ENCODE peak calls at places on chromosome 15, in ten cellular contexts. H is HL-60, Z is sigmoid colon, Q is cardiac muscle cell, S is AG04450, M is uterus, D is fibroblast of pulmonary artery, L is psoas muscle, Y is neural progenitor cell, R is AG04449. O is an unnamed sample.

GRCh38 chr15:45133561-45133920 is 3.7 kb downstream of the DUOX1 start:
- DNase-seq in H (no peak), Z (no peak), Q (peak), S (no peak), M (no peak), D (no peak), L (no peak), Y (no peak), R (no peak), O (no peak)

GRCh38 chr15:47587938-47588817 is 129.1 kb upstream of the SEMA6D start:
- DNase-seq in H (no peak), Z (no peak), Q (no peak), S (no peak), M (no peak), D (peak), L (no peak), Y (peak), R (no peak), O (no peak)

GRCh38 chr15:55588070-55588817 is at the start of gene PYGO1:
- DNase-seq in H (peak), Z (peak), Q (peak), S (peak), M (peak), D (peak), L (peak), Y (peak), R (no peak), O (peak)

GRCh38 chr15:44066211-44066827 is 128.8 kb downstream of the FRMD5 start:
- DNase-seq in H (peak), Z (no peak), Q (peak), S (peak), M (no peak), D (peak), L (peak), Y (peak), R (no peak), O (peak)

GRCh38 chr15:64930019-64930652 is 18.4 kb downstream of the ANKDD1A start:
- DNase-seq in H (no peak), Z (no peak), Q (no peak), S (no peak), M (peak), D (no peak), L (no peak), Y (no peak), R (no peak), O (no peak)

GRCh38 chr15:75659928-75660645 is 12.4 kb downstream of the SNX33 start:
- DNase-seq in H (no peak), Z (no peak), Q (no peak), S (no peak), M (no peak), D (no peak), L (peak), Y (no peak), R (no peak), O (no peak)

GRCh38 chr15:77097921-77098320 is 27.0 kb upstream of the TSPAN3 start:
- DNase-seq in H (no peak), Z (no peak), Q (no peak), S (no peak), M (no peak), D (no peak), L (no peak), Y (no peak), R (no peak), O (no peak)

GRCh38 chr15:55526559-55527036 is 18.6 kb upstream of the DNAAF4 start:
- DNase-seq in H (peak), Z (no peak), Q (peak), S (peak), M (no peak), D (peak), L (no peak), Y (peak), R (no peak), O (no peak)

GRCh38 chr15:33243869-33244268 is 49.4 kb upstream of the FMN1 start:
- DNase-seq in H (no peak), Z (no peak), Q (no peak), S (no peak), M (no peak), D (peak), L (no peak), Y (no peak), R (no peak), O (no peak)

GRCh38 chr15:33735637-33736247 is 232.6 kb upstream of the CHRM5 start:
- DNase-seq in H (peak), Z (no peak), Q (peak), S (no peak), M (no peak), D (peak), L (no peak), Y (peak), R (no peak), O (no peak)

GRCh38 chr15:90967206-90967605 is 12.5 kb downstream of the RCCD1 start:
- DNase-seq in H (no peak), Z (no peak), Q (no peak), S (no peak), M (no peak), D (no peak), L (no peak), Y (no peak), R (no peak), O (no peak)

GRCh38 chr15:66042624-66043023 is 173.3 kb downstream of the RAB11A start:
- DNase-seq in H (no peak), Z (no peak), Q (no peak), S (no peak), M (no peak), D (no peak), L (no peak), Y (no peak), R (no peak), O (no peak)

GRCh38 chr15:60840306-60840702 is 361.4 kb upstream of the ICE2 start:
- DNase-seq in H (no peak), Z (no peak), Q (no peak), S (no peak), M (no peak), D (peak), L (no peak), Y (no peak), R (no peak), O (no peak)

GRCh38 chr15:99438222-99438592 is 127.6 kb upstream of the MEF2A start:
- DNase-seq in H (no peak), Z (peak), Q (no peak), S (no peak), M (no peak), D (no peak), L (no peak), Y (no peak), R (no peak), O (peak)

GRCh38 chr15:68340711-68341671 is 63.4 kb downstream of the FEM1B start:
- DNase-seq in H (no peak), Z (no peak), Q (peak), S (no peak), M (peak), D (no peak), L (no peak), Y (no peak), R (no peak), O (no peak)

GRCh38 chr15:68379759-68380290 is 52.1 kb downstream of the ITGA11 start:
- DNase-seq in H (no peak), Z (peak), Q (no peak), S (peak), M (no peak), D (peak), L (no peak), Y (no peak), R (no peak), O (peak)

GRCh38 chr15:88703533-88703932 is 64.7 kb downstream of the ISG20 start:
- DNase-seq in H (no peak), Z (no peak), Q (no peak), S (no peak), M (no peak), D (no peak), L (no peak), Y (no peak), R (no peak), O (no peak)

GRCh38 chr15:29061746-29062660 is 176.2 kb downstream of the APBA2 start:
- DNase-seq in H (no peak), Z (no peak), Q (no peak), S (no peak), M (no peak), D (no peak), L (no peak), Y (no peak), R (no peak), O (no peak)

GRCh38 chr15:45641374-45641778 is 6.5 kb downstream of the SQOR start:
- DNase-seq in H (peak), Z (peak), Q (no peak), S (peak), M (peak), D (peak), L (peak), Y (no peak), R (peak), O (peak)

GRCh38 chr15:60419752-60420151 is 22.0 kb upstream of the ANXA2 start:
- DNase-seq in H (no peak), Z (no peak), Q (no peak), S (no peak), M (no peak), D (no peak), L (no peak), Y (no peak), R (no peak), O (no peak)

GRCh38 chr15:31453558-31454318 is 127.1 kb downstream of the KLF13 start:
- DNase-seq in H (no peak), Z (no peak), Q (no peak), S (no peak), M (no peak), D (no peak), L (no peak), Y (no peak), R (no peak), O (peak)

GRCh38 chr15:76945494-76945893 is 13.9 kb downstream of the RCN2 start:
- DNase-seq in H (no peak), Z (no peak), Q (no peak), S (peak), M (no peak), D (no peak), L (no peak), Y (no peak), R (peak), O (no peak)

GRCh38 chr15:43550527-43551363 is 33.3 kb downstream of the MAP1A start:
- DNase-seq in H (no peak), Z (peak), Q (no peak), S (no peak), M (no peak), D (peak), L (no peak), Y (no peak), R (peak), O (no peak)

GRCh38 chr15:36469567-36469966 is 109.9 kb upstream of the CDIN1 start:
- DNase-seq in H (no peak), Z (no peak), Q (no peak), S (peak), M (no peak), D (peak), L (no peak), Y (no peak), R (peak), O (no peak)

GRCh38 chr15:41877631-41878354 is 16.1 kb downstream of the SPTBN5 start:
- DNase-seq in H (no peak), Z (no peak), Q (no peak), S (no peak), M (no peak), D (no peak), L (no peak), Y (no peak), R (no peak), O (no peak)

GRCh38 chr15:77181305-77182074 is 110.6 kb upstream of the TSPAN3 start:
- DNase-seq in H (no peak), Z (no peak), Q (no peak), S (no peak), M (no peak), D (no peak), L (no peak), Y (no peak), R (no peak), O (no peak)

GRCh38 chr15:96421211-96421610 is 90.7 kb downstream of the NR2F2 start:
- DNase-seq in H (no peak), Z (no peak), Q (no peak), S (peak), M (no peak), D (no peak), L (no peak), Y (peak), R (no peak), O (no peak)

GRCh38 chr15:63939531-63940130 is 105.9 kb upstream of the HERC1 start:
- DNase-seq in H (no peak), Z (peak), Q (no peak), S (peak), M (peak), D (peak), L (peak), Y (no peak), R (no peak), O (peak)

GRCh38 chr15:101211897-101212296 is 40.0 kb downstream of the CHSY1 start:
- DNase-seq in H (no peak), Z (no peak), Q (no peak), S (no peak), M (no peak), D (no peak), L (no peak), Y (no peak), R (no peak), O (no peak)

GRCh38 chr15:101210466-101210865 is 41.4 kb downstream of the CHSY1 start:
- DNase-seq in H (no peak), Z (no peak), Q (no peak), S (no peak), M (no peak), D (no peak), L (no peak), Y (no peak), R (no peak), O (no peak)

GRCh38 chr15:101209285-101209821 is 42.5 kb downstream of the CHSY1 start:
- DNase-seq in H (no peak), Z (no peak), Q (no peak), S (no peak), M (no peak), D (no peak), L (no peak), Y (no peak), R (no peak), O (no peak)

GRCh38 chr15:101207867-101208288 is 44.0 kb downstream of the CHSY1 start:
- DNase-seq in H (peak), Z (peak), Q (no peak), S (no peak), M (no peak), D (peak), L (no peak), Y (no peak), R (no peak), O (peak)

DNA sequence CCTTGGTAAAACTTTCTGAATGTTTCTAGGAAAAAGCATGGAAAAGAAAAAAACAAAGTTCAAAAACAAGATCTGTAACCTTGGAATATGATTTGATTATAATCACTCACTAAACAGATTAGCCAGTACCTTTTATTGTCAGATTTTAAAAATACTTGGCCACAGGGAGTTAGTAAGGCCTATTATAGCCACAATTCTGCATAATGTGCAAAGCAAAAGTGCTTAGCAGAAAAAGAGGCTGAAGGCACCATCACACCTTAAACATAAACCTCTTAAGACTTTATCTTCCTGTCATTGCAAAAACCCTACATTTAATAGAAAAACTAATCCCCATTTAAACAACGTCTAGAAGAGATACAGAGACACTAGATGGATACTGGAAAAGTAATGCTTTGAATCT is 41.8 kb downstream of the CHSY1 start:
- DNase-seq in H (no peak), Z (no peak), Q (no peak), S (no peak), M (no peak), D (no peak), L (no peak), Y (no peak), R (no peak), O (no peak)
- TF ChIP-seq CTCF in H (no peak), Z (no peak), Q (no peak), S (no peak), M (no peak), D (no peak), L (no peak), Y (no peak), R (no peak), O (no peak)

DNA sequence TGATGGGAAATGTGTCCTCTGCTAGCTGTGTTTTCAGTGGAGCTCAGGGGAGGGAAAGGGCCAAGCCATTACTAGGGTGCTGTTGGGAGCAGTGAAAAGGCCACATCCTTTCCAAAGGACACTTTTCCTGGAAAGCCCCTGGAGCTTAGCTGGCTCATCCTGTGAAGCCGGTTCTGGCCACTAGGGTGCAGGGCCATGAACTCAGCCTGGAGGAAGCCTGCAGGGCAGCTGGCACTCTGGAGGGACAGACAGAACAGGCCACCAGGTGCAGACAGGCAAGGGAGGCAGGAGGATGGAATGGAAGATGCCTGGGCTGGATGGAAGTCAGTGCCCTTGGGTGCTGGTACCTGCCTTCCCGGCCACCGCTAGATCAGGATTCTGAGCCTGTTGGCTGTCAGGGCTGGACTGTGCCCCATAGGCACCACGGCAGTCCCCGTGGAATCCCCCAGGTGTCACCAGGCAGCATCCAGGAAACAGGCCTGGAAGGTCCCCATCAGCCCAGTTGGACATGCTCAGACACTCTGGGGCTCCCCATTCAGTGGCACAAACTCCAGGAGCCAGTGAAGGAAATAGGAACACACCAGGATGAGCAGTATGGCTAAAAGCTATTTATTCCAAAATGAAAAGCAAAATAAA is 76.2 kb upstream of the C2CD4B start:
- DNase-seq in H (no peak), Z (no peak), Q (peak), S (no peak), M (no peak), D (no peak), L (no peak), Y (peak), R (no peak), O (no peak)
- TF ChIP-seq CTCF in H (no peak), Z (no peak), Q (peak), S (peak), M (peak), D (peak), L (no peak), Y (peak), R (peak), O (no peak)

GRCh38 chr15:78808550-78808949 is 2.7 kb downstream of the ADAMTS7 start:
- DNase-seq in H (peak), Z (no peak), Q (peak), S (no peak), M (no peak), D (peak), L (no peak), Y (peak), R (no peak), O (no peak)

GRCh38 chr15:78810377-78811123 is 714 bp downstream of the ADAMTS7 start:
- DNase-seq in H (no peak), Z (peak), Q (peak), S (no peak), M (peak), D (peak), L (peak), Y (peak), R (no peak), O (peak)

GRCh38 chr15:78811825-78812183 is 540 bp upstream of the ADAMTS7 start:
- DNase-seq in H (no peak), Z (no peak), Q (no peak), S (no peak), M (no peak), D (peak), L (peak), Y (no peak), R (no peak), O (no peak)

GRCh38 chr15:78810003-78810376 is 1.3 kb downstream of the ADAMTS7 start:
- DNase-seq in H (no peak), Z (no peak), Q (no peak), S (no peak), M (no peak), D (no peak), L (no peak), Y (no peak), R (no peak), O (no peak)

DNA sequence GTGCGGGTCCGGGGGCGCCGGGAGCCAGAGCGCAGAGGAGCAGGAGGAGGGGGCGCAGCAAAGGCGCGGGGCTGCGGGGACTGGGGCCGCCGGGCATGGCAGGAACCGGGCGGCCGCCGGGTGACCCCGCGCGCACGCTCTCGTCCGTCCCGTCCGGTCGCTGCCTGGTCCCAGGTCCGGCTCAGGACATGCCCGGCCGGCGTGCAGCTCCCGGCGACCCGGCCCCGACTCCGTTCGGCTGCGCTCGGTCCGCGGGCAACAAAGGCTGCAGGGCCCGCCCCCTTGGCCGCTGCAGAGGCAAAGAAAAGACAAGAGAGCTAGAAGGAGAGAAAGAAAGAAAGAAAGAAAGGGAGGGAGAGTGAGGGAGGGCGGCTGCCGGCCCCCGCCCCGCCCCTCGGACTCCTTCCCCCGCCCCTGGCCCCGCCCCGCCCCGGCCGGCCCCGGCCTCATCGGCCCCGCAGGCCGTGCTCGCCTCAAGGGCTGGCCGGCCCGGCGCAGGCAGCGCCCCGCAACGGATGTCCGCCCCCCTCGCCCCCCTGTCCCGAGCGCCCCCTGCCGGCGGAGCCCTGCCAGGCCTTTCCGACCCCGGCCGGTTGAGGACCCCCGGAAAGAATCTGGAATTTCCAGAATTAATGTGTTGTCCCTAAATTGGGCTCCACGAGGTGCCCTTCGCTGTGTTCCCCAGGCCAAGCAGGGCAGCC is at the start of gene ADAMTS7:
- DNase-seq in H (no peak), Z (peak), Q (peak), S (peak), M (peak), D (peak), L (peak), Y (peak), R (no peak), O (peak)
- TF ChIP-seq CTCF in H (no peak), Z (peak), Q (peak), S (peak), M (peak), D (peak), L (peak), Y (peak), R (peak), O (no peak)

DNA sequence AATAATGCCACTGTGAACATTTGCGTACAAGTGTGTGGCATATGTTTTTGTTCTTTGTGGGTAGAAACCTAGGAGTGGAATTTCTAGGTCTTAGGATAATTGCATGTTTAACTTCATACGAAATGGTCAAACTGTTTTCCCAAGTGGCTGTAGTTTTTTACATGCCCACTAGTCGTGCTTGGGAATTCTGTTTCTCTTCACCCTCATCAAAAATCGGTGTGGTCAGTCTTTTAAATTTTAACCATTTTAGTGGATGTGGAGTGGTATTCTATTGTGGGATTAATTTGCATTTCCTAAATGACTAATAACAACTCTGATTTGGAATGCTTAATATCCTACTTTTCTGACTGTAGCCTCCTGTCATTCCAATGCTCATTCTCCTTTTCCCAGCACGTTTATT is 27.6 kb downstream of the ZFAND6 start:
- DNase-seq in H (no peak), Z (no peak), Q (no peak), S (no peak), M (no peak), D (no peak), L (no peak), Y (no peak), R (no peak), O (no peak)
- TF ChIP-seq CTCF in H (no peak), Z (no peak), Q (peak), S (peak), M (no peak), D (peak), L (no peak), Y (peak), R (peak), O (no peak)

DNA sequence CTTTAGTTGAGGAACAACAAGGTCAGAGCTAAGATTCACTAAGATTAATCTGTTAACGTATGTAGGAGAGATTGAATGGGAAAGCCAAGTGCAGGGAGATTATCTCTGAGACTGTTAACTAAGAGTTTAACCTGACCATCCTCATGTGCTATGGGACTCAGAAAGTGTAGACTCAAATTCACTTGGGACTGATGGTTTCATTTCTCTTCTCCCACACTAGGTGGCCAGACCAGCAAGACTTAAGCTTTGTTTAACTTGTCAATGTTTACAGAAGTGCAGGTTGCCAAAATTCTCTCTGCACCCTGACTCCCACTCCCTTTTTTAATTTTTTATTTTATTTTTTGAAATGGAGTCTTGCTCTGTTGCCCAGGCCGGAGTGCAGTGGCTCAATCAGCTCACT is 6.3 kb upstream of the HEXA start:
- DNase-seq in H (no peak), Z (no peak), Q (no peak), S (no peak), M (no peak), D (peak), L (no peak), Y (no peak), R (no peak), O (no peak)
- TF ChIP-seq CTCF in H (no peak), Z (no peak), Q (peak), S (peak), M (no peak), D (peak), L (no peak), Y (no peak), R (no peak), O (no peak)

O was measured in lower leg skin.